ENCODE peak calls at places on chromosomes 6 and 20, in ten cellular contexts. X is activated gamma-delta T cell treated with Interleukin-2 at 50 U/mL for 16 hours; B is AML-193; L is lung; M is posterior cingulate gyrus; Z is GM04504; H is cerebellum; U is activated CD4-positive, alpha-beta T cell treated with anti-CD3 and anti-CD28 coated beads, Interleukin-2, amount 50 U/mL, for 1 hour; E is stimulated activated naive B cell treated with anti-CD40 and anti-IgM and Interleukin-4, amounts not matched to agents 10 μg/mL and 1 μg/mL and 100 μg/mL, for 72 hours; J is right lobe of liver. T is an unnamed sample.

GRCh38 chr20:4108495-4109306 is 93.3 kb upstream of the RNF24 start:
- DNase-seq in X (peak), B (peak), L (peak), M (peak), Z (peak), H (peak), U (peak), E (peak), J (no peak), T (peak)

GRCh38 chr6:116672306-116672705 is 3.7 kb upstream of the ZUP1 start:
- DNase-seq in X (no peak), B (no peak), L (no peak), M (no peak), Z (no peak), H (no peak), U (no peak), E (no peak), J (no peak), T (no peak)

GRCh38 chr6:99933129-99933528 is 60.9 kb downstream of the MCHR2 start:
- DNase-seq in X (no peak), B (no peak), L (no peak), M (no peak), Z (peak), H (no peak), U (no peak), E (no peak), J (no peak), T (no peak)

GRCh38 chr6:110476046-110476849 is at the start of gene SLC22A16:
- DNase-seq in X (no peak), B (peak), L (no peak), M (no peak), Z (no peak), H (no peak), U (no peak), E (peak), J (peak), T (no peak)

GRCh38 chr20:49484180-49485140 is 2.0 kb upstream of the KCNB1 start:
- DNase-seq in X (peak), B (peak), L (peak), M (peak), Z (peak), H (peak), U (peak), E (peak), J (peak), T (peak)

GRCh38 chr20:13200767-13201500 is 20.1 kb upstream of the ISM1 start:
- DNase-seq in X (no peak), B (no peak), L (no peak), M (no peak), Z (no peak), H (no peak), U (no peak), E (no peak), J (no peak), T (no peak)

GRCh38 chr6:94785514-94785913 is 791.8 kb upstream of the MANEA start:
- DNase-seq in X (no peak), B (no peak), L (no peak), M (peak), Z (no peak), H (no peak), U (no peak), E (no peak), J (no peak), T (no peak)

GRCh38 chr6:13538084-13538483 is 36.3 kb upstream of the SIRT5 start:
- DNase-seq in X (no peak), B (peak), L (no peak), M (no peak), Z (peak), H (peak), U (no peak), E (no peak), J (no peak), T (no peak)

GRCh38 chr6:137002505-137002904 is 42.3 kb downstream of the IL20RA start:
- DNase-seq in X (no peak), B (no peak), L (no peak), M (no peak), Z (no peak), H (no peak), U (no peak), E (no peak), J (no peak), T (no peak)

GRCh38 chr6:100677240-100677639 is 203.9 kb downstream of the ASCC3 start:
- DNase-seq in X (no peak), B (no peak), L (no peak), M (no peak), Z (no peak), H (no peak), U (no peak), E (no peak), J (no peak), T (no peak)

GRCh38 chr6:44805239-44805849 is 417.8 kb downstream of the CDC5L start:
- DNase-seq in X (no peak), B (no peak), L (no peak), M (no peak), Z (peak), H (no peak), U (no peak), E (no peak), J (no peak), T (no peak)

GRCh38 chr6:111478064-111478476 is 4.9 kb downstream of the REV3L start:
- DNase-seq in X (no peak), B (peak), L (no peak), M (no peak), Z (no peak), H (no peak), U (no peak), E (no peak), J (no peak), T (no peak)

GRCh38 chr20:8361008-8361652 is 229.1 kb downstream of the PLCB1 start:
- DNase-seq in X (no peak), B (no peak), L (no peak), M (no peak), Z (peak), H (peak), U (no peak), E (peak), J (no peak), T (no peak)

GRCh38 chr6:158924499-158925455 is 75.2 kb downstream of the RSPH3 start:
- DNase-seq in X (no peak), B (no peak), L (no peak), M (no peak), Z (no peak), H (no peak), U (no peak), E (no peak), J (no peak), T (no peak)

GRCh38 chr6:6681443-6681842 is 92.9 kb downstream of the LY86 start:
- DNase-seq in X (no peak), B (no peak), L (no peak), M (no peak), Z (no peak), H (no peak), U (no peak), E (no peak), J (no peak), T (no peak)

GRCh38 chr6:117008618-117009017 is 131.6 kb downstream of the RFX6 start:
- DNase-seq in X (no peak), B (no peak), L (no peak), M (no peak), Z (no peak), H (no peak), U (no peak), E (no peak), J (no peak), T (no peak)

GRCh38 chr6:135853986-135854385 is 2.5 kb downstream of the PDE7B start:
- DNase-seq in X (no peak), B (no peak), L (no peak), M (no peak), Z (no peak), H (no peak), U (no peak), E (no peak), J (no peak), T (no peak)

GRCh38 chr20:51326241-51326819 is 216.2 kb downstream of the NFATC2 start:
- DNase-seq in X (peak), B (peak), L (no peak), M (no peak), Z (no peak), H (no peak), U (peak), E (no peak), J (no peak), T (peak)

T was measured in mucosa of descending colon.